ENCODE peak calls at places on chromosomes 13 and 19, in seven cellular contexts. L, K, J, U, I, E and Z are unnamed samples.
A peak's percentile ranks its signal among the peaks of the same experiment; 100 is the strongest.

GRCh38 chr13:38743499-38743898 is 56.6 kb downstream of the FREM2 start:
- DNase-seq in I (no peak), U (no peak), K (no peak), L (no peak), E (no peak), J (no peak), Z (no peak)

GRCh38 chr13:30870049-30870884 is 35.8 kb upstream of the MEDAG start:
- DNase-seq in L (peak; percentile 86), I (no peak), J (no peak), E (no peak), U (peak; percentile 92), K (peak; percentile 98), Z (peak; percentile 99)

GRCh38 chr13:91592050-91593014 is 193.9 kb downstream of the GPC5 start:
- DNase-seq in E (no peak), U (no peak), J (no peak), L (no peak), K (no peak), I (no peak), Z (no peak)

GRCh38 chr19:37778613-37779138 is 710 bp downstream of the ZNF573 start:
- DNase-seq in K (no peak), I (no peak), L (no peak), J (no peak), U (peak; percentile 6), E (no peak), Z (peak; percentile 12)

GRCh38 chr19:44850641-44851109 is 4.6 kb downstream of the NECTIN2 start:
- DNase-seq in J (no peak), L (no peak), E (no peak), K (no peak), U (no peak), I (no peak), Z (no peak)

GRCh38 chr19:16467581-16467980 is 4.2 kb downstream of the EPS15L1 start:
- DNase-seq in L (no peak), J (peak; percentile 11), E (no peak), K (no peak), U (no peak), I (peak; percentile 37), Z (no peak)

GRCh38 chr13:101025925-101026324 is 351.3 kb upstream of the TMTC4 start:
- DNase-seq in K (no peak), E (no peak), I (no peak), U (no peak), J (no peak), L (no peak), Z (no peak)

GRCh38 chr19:952680-953500 is 27.1 kb downstream of the ARID3A start:
- DNase-seq in I (no peak), E (no peak), L (no peak), U (no peak), K (no peak), J (no peak), Z (no peak)

GRCh38 chr19:38514812-38515633 is 81.5 kb downstream of the RYR1 start:
- DNase-seq in J (peak; percentile 94), U (peak; percentile 86), L (no peak), K (peak; percentile 60), E (peak; percentile 45), I (peak; percentile 46), Z (peak; percentile 65)

GRCh38 chr19:4197625-4198466 is 15.4 kb downstream of the ANKRD24 start:
- DNase-seq in J (peak; percentile 73), U (peak; percentile 67), K (peak; percentile 16), L (no peak), E (no peak), I (no peak), Z (no peak)

GRCh38 chr19:1265611-1266115 is 3.5 kb upstream of the CIRBP start:
- DNase-seq in E (no peak), J (no peak), I (no peak), K (peak; percentile 88), L (peak; percentile 56), U (no peak), Z (peak; percentile 64)

GRCh38 chr13:99687728-99688397 is 186.6 kb downstream of the TM9SF2 start:
- DNase-seq in U (no peak), K (peak; percentile 7), J (no peak), L (no peak), I (no peak), E (no peak), Z (no peak)

GRCh38 chr13:81778350-81778749 is 1437.4 kb upstream of the SPRY2 start:
- DNase-seq in I (no peak), E (no peak), L (no peak), U (no peak), K (no peak), J (no peak), Z (no peak)

GRCh38 chr19:42596391-42597071 is 1.8 kb upstream of the CEACAM8 start:
- DNase-seq in J (no peak), U (peak; percentile 65), K (no peak), I (no peak), E (no peak), L (no peak), Z (peak; percentile 30)

GRCh38 chr19:41353466-41354342 is at the start of gene TGFB1:
- DNase-seq in J (peak; percentile 97), L (peak; percentile 76), K (peak; percentile 78), I (peak; percentile 46), E (peak; percentile 96), U (peak; percentile 83), Z (peak; percentile 95)

GRCh38 chr13:28495586-28496564 is 947 bp upstream of the FLT1 start:
- DNase-seq in E (no peak), I (no peak), L (no peak), U (no peak), J (no peak), K (no peak), Z (no peak)

GRCh38 chr13:20160346-20161274 is at the start of gene GJA3:
- DNase-seq in J (no peak), E (peak; percentile 47), L (no peak), K (peak; percentile 32), U (peak; percentile 25), I (no peak), Z (peak; percentile 86)

GRCh38 chr19:45471866-45472556 is 4.2 kb downstream of the FOSB start:
- DNase-seq in I (no peak), J (no peak), U (no peak), L (no peak), K (peak; percentile 56), E (no peak), Z (no peak)

GRCh38 chr13:32381539-32381938 is 46.4 kb downstream of the N4BP2L1 start:
- DNase-seq in U (peak; percentile 8), I (no peak), K (peak; percentile 9), J (no peak), E (no peak), L (no peak), Z (peak; percentile 67)